ENCODE peak calls at places on chromosomes 3 and 15, in eight cellular contexts. N is H54, G is Right ventricle myocardium superior, I is HTR-8/SVneo, H is amniotic epithelial cell, F is HAP-1, Y is AG04449, M is Calu3. U is an unnamed sample.

GRCh38 chr3:87420171-87420570 is 143.8 kb upstream of the POU1F1 start:
- DNase-seq in N (no peak), G (no peak), I (no peak), H (no peak), F (no peak), Y (no peak), M (no peak), U (no peak)

GRCh38 chr3:188296761-188297689 is 143.1 kb downstream of the LPP start:
- DNase-seq in N (no peak), G (no peak), I (peak), H (peak), F (no peak), Y (no peak), M (peak), U (no peak)

GRCh38 chr3:112302061-112302830 is 8.2 kb upstream of the SLC9C1 start:
- DNase-seq in N (no peak), G (no peak), I (no peak), H (peak), F (peak), Y (no peak), M (no peak), U (no peak)

GRCh38 chr3:140406655-140407054 is 271.2 kb upstream of the TRIM42 start:
- DNase-seq in N (no peak), G (no peak), I (no peak), H (no peak), F (no peak), Y (no peak), M (no peak), U (no peak)

GRCh38 chr15:81909229-81910087 is 136.4 kb downstream of the MEX3B start:
- DNase-seq in N (no peak), G (no peak), I (no peak), H (no peak), F (no peak), Y (no peak), M (no peak), U (no peak)

GRCh38 chr15:86115138-86115801 is 35.6 kb downstream of the AGBL1 start:
- DNase-seq in N (no peak), G (no peak), I (no peak), H (no peak), F (no peak), Y (no peak), M (no peak), U (no peak)

GRCh38 chr15:48798319-48798718 is 12.6 kb downstream of the CEP152 start:
- DNase-seq in N (no peak), G (no peak), I (no peak), H (no peak), F (no peak), Y (no peak), M (no peak), U (no peak)

GRCh38 chr15:77716632-77717343 is 84.1 kb upstream of the LINGO1 start:
- DNase-seq in N (no peak), G (no peak), I (no peak), H (no peak), F (no peak), Y (no peak), M (no peak), U (no peak)

GRCh38 chr15:91694131-91694828 is 159.2 kb upstream of the SLCO3A1 start:
- DNase-seq in N (no peak), G (peak), I (no peak), H (no peak), F (no peak), Y (no peak), M (no peak), U (no peak)

GRCh38 chr3:187919535-187919934 is 174.3 kb upstream of the BCL6 start:
- DNase-seq in N (no peak), G (no peak), I (no peak), H (no peak), F (no peak), Y (no peak), M (no peak), U (no peak)

GRCh38 chr3:161222662-161223061 is 1.6 kb downstream of the NMD3 start:
- DNase-seq in N (no peak), G (no peak), I (no peak), H (peak), F (no peak), Y (no peak), M (no peak), U (no peak)

GRCh38 chr3:134877788-134878187 is 82.7 kb downstream of the EPHB1 start:
- DNase-seq in N (no peak), G (no peak), I (no peak), H (no peak), F (no peak), Y (no peak), M (no peak), U (no peak)